ENCODE peak calls at places on chromosomes 11 and 22, in six cellular contexts. G is M059J, S is HS-5, T is COR-L47, R is Ammon's horn, B is mammary epithelial cell. F is an unnamed sample.

GRCh38 chr22:50115693-50116092 is 25.9 kb downstream of the MOV10L1 start:
- DNase-seq in G (peak), S (no peak), T (no peak), R (no peak), B (no peak), F (no peak)

GRCh38 chr22:19803736-19804267 is 43.2 kb downstream of the TBX1 start:
- DNase-seq in G (no peak), S (no peak), T (no peak), R (no peak), B (no peak), F (no peak)

GRCh38 chr11:130022799-130023198 is 20.2 kb upstream of the PRDM10 start:
- DNase-seq in G (peak), S (no peak), T (no peak), R (no peak), B (no peak), F (no peak)

GRCh38 chr11:66004186-66004585 is 1.9 kb downstream of the BANF1 start:
- DNase-seq in G (no peak), S (no peak), T (no peak), R (no peak), B (no peak), F (no peak)

GRCh38 chr11:72771507-72771906 is 19.3 kb upstream of the ARAP1 start:
- DNase-seq in G (peak), S (no peak), T (no peak), R (no peak), B (no peak), F (no peak)

GRCh38 chr22:24423519-24424000 is 3.8 kb upstream of the ADORA2A start:
- DNase-seq in G (no peak), S (no peak), T (no peak), R (no peak), B (no peak), F (peak)

GRCh38 chr11:128453444-128454336 is 133.7 kb downstream of the ETS1 start:
- DNase-seq in G (peak), S (peak), T (no peak), R (peak), B (peak), F (no peak)

GRCh38 chr11:106234794-106235193 is 157.3 kb downstream of the AASDHPPT start:
- DNase-seq in G (no peak), S (no peak), T (no peak), R (no peak), B (no peak), F (no peak)

GRCh38 chr11:111571829-111572501 is 30.3 kb upstream of the SIK2 start:
- DNase-seq in G (peak), S (no peak), T (no peak), R (no peak), B (no peak), F (no peak)

GRCh38 chr11:35170503-35170902 is 31.5 kb downstream of the CD44 start:
- DNase-seq in G (peak), S (no peak), T (no peak), R (no peak), B (no peak), F (no peak)

GRCh38 chr11:8813658-8814057 is 97.3 kb upstream of the AKIP1 start:
- DNase-seq in G (peak), S (no peak), T (peak), R (peak), B (peak), F (peak)

GRCh38 chr11:3949132-3949531 is 93.7 kb downstream of the STIM1 start:
- DNase-seq in G (no peak), S (no peak), T (no peak), R (no peak), B (no peak), F (peak)

GRCh38 chr11:1565173-1565903 is 6.7 kb downstream of the DUSP8 start:
- DNase-seq in G (no peak), S (no peak), T (no peak), R (no peak), B (no peak), F (no peak)

GRCh38 chr11:94647926-94648325 is 80.8 kb downstream of the PIWIL4 start:
- DNase-seq in G (no peak), S (no peak), T (no peak), R (no peak), B (no peak), F (no peak)

GRCh38 chr22:35795476-35795875 is 77.8 kb downstream of the APOL5 start:
- DNase-seq in G (no peak), S (no peak), T (no peak), R (no peak), B (no peak), F (no peak)

GRCh38 chr11:60786811-60787567 is 1.9 kb downstream of the MS4A10 start:
- DNase-seq in G (peak), S (peak), T (no peak), R (peak), B (no peak), F (no peak)

GRCh38 chr11:123755344-123755743 is 1.0 kb upstream of the OR6X1 start:
- DNase-seq in G (no peak), S (no peak), T (no peak), R (no peak), B (no peak), F (no peak)

GRCh38 chr22:45638834-45639746 is 32.5 kb upstream of the ATXN10 start:
- DNase-seq in G (peak), S (peak), T (no peak), R (no peak), B (peak), F (no peak)

GRCh38 chr11:23078289-23078971 is 218.2 kb upstream of the CCDC179 start:
- DNase-seq in G (peak), S (peak), T (no peak), R (no peak), B (peak), F (no peak)

GRCh38 chr11:1780700-1781592 is 17.2 kb upstream of the CTSD start:
- DNase-seq in G (no peak), S (no peak), T (no peak), R (peak), B (no peak), F (no peak)

GRCh38 chr11:125923012-125923579 is 18.8 kb downstream of the DDX25 start:
- DNase-seq in G (peak), S (peak), T (peak), R (peak), B (peak), F (no peak)

GRCh38 chr22:37416806-37417205 is 10.5 kb downstream of the ELFN2 start:
- DNase-seq in G (peak), S (no peak), T (peak), R (peak), B (no peak), F (no peak)

GRCh38 chr11:64230209-64230984 is at the start of gene DNAJC4:
- DNase-seq in G (peak), S (no peak), T (peak), R (peak), B (peak), F (peak)

GRCh38 chr11:34512810-34513673 is 552 bp downstream of the ELF5 start:
- DNase-seq in G (peak), S (no peak), T (peak), R (peak), B (peak), F (peak)